ENCODE peak calls at places on chromosomes 7 and 10, in six cellular contexts. T is fibroblast of lung, P is HCT116, V is neural progenitor cell, E is MM.1S, X is H1. B is an unnamed sample.

GRCh38 chr10:125817318-125817946 is 5.6 kb downstream of the UROS start:
- DNase-seq in T (no peak), P (no peak), V (no peak), E (no peak), X (no peak), B (no peak)

GRCh38 chr7:51310131-51310583 is 6.5 kb downstream of the COBL start:
- DNase-seq in T (no peak), P (no peak), V (peak; percentile 30), E (no peak), X (peak; percentile 48), B (no peak)

GRCh38 chr10:6279540-6280267 is 77.0 kb downstream of the PFKFB3 start:
- DNase-seq in T (peak; percentile 75), P (peak; percentile 61), V (peak; percentile 10), E (no peak), X (no peak), B (no peak)

GRCh38 chr7:7122033-7122478 is 60.3 kb upstream of the C1GALT1 start:
- DNase-seq in T (peak; percentile 30), P (no peak), V (no peak), E (no peak), X (no peak), B (no peak)

GRCh38 chr10:26269754-26270153 is 53.2 kb downstream of the GAD2 start:
- DNase-seq in T (peak; percentile 31), P (peak; percentile 42), V (peak; percentile 73), E (peak; percentile 55), X (no peak), B (peak; percentile 71)

GRCh38 chr7:33108591-33108930 is 643 bp downstream of the RP9 start:
- DNase-seq in T (no peak), P (no peak), V (peak; percentile 37), E (peak; percentile 50), X (no peak), B (peak; percentile 41)

GRCh38 chr10:11913184-11913641 is 90.1 kb downstream of the PROSER2 start:
- DNase-seq in T (peak; percentile 18), P (no peak), V (peak; percentile 70), E (no peak), X (no peak), B (no peak)

GRCh38 chr10:97584060-97584797 is at the start of gene HOGA1:
- DNase-seq in T (peak; percentile 72), P (peak; percentile 84), V (peak; percentile 36), E (no peak), X (peak; percentile 65), B (no peak)

GRCh38 chr7:137882261-137882668 is 35.5 kb upstream of the DGKI start:
- DNase-seq in T (peak; percentile 100), P (peak; percentile 85), V (no peak), E (no peak), X (no peak), B (no peak)

GRCh38 chr7:1758417-1758858 is 88.4 kb downstream of the ELFN1 start:
- DNase-seq in T (peak; percentile 37), P (peak; percentile 56), V (peak; percentile 64), E (peak; percentile 38), X (no peak), B (peak; percentile 73)

GRCh38 chr10:30765611-30766010 is 136.1 kb upstream of the LYZL2 start:
- DNase-seq in T (peak; percentile 85), P (no peak), V (no peak), E (no peak), X (no peak), B (no peak)

GRCh38 chr10:6044651-6045599 is 17.2 kb downstream of the IL2RA start:
- DNase-seq in T (no peak), P (no peak), V (no peak), E (no peak), X (peak; percentile 16), B (peak; percentile 40)

GRCh38 chr10:93751832-93752231 is 5.9 kb upstream of the LGI1 start:
- DNase-seq in T (peak; percentile 23), P (peak; percentile 34), V (peak; percentile 70), E (no peak), X (no peak), B (peak; percentile 26)

GRCh38 chr10:84548869-84549268 is 220.5 kb downstream of the CCSER2 start:
- DNase-seq in T (no peak), P (no peak), V (peak; percentile 30), E (no peak), X (peak; percentile 63), B (no peak)

GRCh38 chr7:30027065-30027456 is 559 bp upstream of the FKBP14 start:
- DNase-seq in T (peak; percentile 76), P (no peak), V (no peak), E (peak; percentile 42), X (no peak), B (peak; percentile 61)

GRCh38 chr7:82975811-82976468 is 186.7 kb downstream of the PCLO start:
- DNase-seq in T (no peak), P (no peak), V (no peak), E (no peak), X (no peak), B (no peak)

GRCh38 chr10:103820101-103821062 is 35.0 kb downstream of the SH3PXD2A start:
- DNase-seq in T (peak; percentile 84), P (no peak), V (no peak), E (no peak), X (no peak), B (no peak)

GRCh38 chr10:129309565-129309964 is 157.5 kb upstream of the MGMT start:
- DNase-seq in T (no peak), P (no peak), V (no peak), E (no peak), X (no peak), B (no peak)

GRCh38 chr7:148142660-148143248 is 447.8 kb upstream of the C7orf33 start:
- DNase-seq in T (no peak), P (peak; percentile 21), V (peak; percentile 67), E (peak; percentile 79), X (no peak), B (peak; percentile 27)

GRCh38 chr7:135152447-135152846 is 4.6 kb downstream of the TMEM140 start:
- DNase-seq in T (no peak), P (no peak), V (no peak), E (no peak), X (no peak), B (no peak)

GRCh38 chr10:77287647-77288120 is 349.9 kb downstream of the KCNMA1 start:
- DNase-seq in T (no peak), P (no peak), V (no peak), E (no peak), X (no peak), B (no peak)

GRCh38 chr10:93999401-93999851 is 5.7 kb downstream of the PLCE1 start:
- DNase-seq in T (peak; percentile 93), P (no peak), V (peak; percentile 14), E (no peak), X (no peak), B (no peak)

GRCh38 chr10:117170244-117170643 is 27.0 kb upstream of the KCNK18 start:
- DNase-seq in T (no peak), P (no peak), V (no peak), E (no peak), X (no peak), B (no peak)

GRCh38 chr10:14003517-14003916 is 327.2 kb downstream of the FRMD4A start:
- DNase-seq in T (no peak), P (no peak), V (no peak), E (no peak), X (no peak), B (no peak)

GRCh38 chr7:27346531-27347260 is 104.1 kb downstream of the EVX1 start:
- DNase-seq in T (peak; percentile 82), P (peak; percentile 12), V (no peak), E (no peak), X (no peak), B (no peak)

GRCh38 chr7:44411306-44411705 is 79.2 kb downstream of the NUDCD3 start:
- DNase-seq in T (no peak), P (no peak), V (no peak), E (no peak), X (no peak), B (no peak)

GRCh38 chr7:105638942-105639495 is 57.7 kb upstream of the EFCAB10 start:
- DNase-seq in T (no peak), P (no peak), V (peak; percentile 75), E (no peak), X (peak; percentile 80), B (no peak)

GRCh38 chr10:71176661-71177060 is 35.7 kb upstream of the UNC5B start:
- DNase-seq in T (no peak), P (no peak), V (peak; percentile 35), E (no peak), X (no peak), B (no peak)

GRCh38 chr7:400901-401485 is 111.0 kb downstream of the FOXL3 start:
- DNase-seq in T (no peak), P (no peak), V (no peak), E (no peak), X (no peak), B (no peak)

GRCh38 chr10:115095758-115096157 is 2.6 kb downstream of the ATRNL1 start:
- DNase-seq in T (no peak), P (no peak), V (no peak), E (no peak), X (no peak), B (no peak)
- H3K79me2 ChIP-seq in T (no peaks in the 10 kb centered on the region), P (no peaks in the 10 kb centered on the region), V (no peaks in the 10 kb centered on the region), E (peaks cover 23% of the 10 kb centered on the region), X (peaks cover 13% of the 10 kb centered on the region), B (no peaks in the 10 kb centered on the region)

DNA sequence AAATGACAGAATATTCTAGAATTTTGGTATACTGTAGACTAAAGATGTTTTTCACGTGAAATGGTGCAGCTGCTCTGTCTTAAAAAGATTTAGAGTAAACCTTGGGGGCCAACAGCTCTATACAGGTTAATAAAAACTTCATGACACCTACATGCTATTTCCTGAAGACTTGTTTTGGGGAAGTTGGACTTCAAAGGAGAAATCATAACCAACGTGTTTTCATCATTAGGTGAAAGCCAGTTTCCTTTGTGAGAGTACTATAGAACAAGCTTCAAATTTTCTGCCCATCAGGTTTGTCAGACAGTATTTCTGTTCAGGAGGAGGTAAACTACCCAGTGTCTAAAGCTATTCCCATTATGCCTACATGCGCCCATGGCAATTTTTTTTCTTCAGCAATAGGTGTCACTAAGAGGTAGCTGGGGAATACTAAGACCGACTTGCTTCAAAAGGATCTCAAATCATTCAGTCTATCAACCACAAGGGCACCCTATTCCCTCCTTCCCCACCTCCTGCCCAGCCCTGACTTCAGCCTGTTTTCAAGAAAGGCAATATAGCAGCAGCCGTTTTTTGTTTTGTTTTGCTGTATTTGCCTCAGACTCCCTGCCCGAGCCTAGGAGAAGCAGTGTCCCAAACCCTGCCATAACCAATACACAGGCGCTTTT is 237.3 kb upstream of the SP8 start:
- DNase-seq in T (no peak), P (no peak), V (peak; percentile 18), E (no peak), X (no peak), B (no peak)
- TF ChIP-seq CTCF in T (no peak), P (no peak), V (no peak), E (no peak), X (no peak), B (no peak)

GRCh38 chr7:121519548-121520521 is 123.7 kb upstream of the FAM3C start:
- DNase-seq in T (no peak), P (no peak), V (no peak), E (no peak), X (no peak), B (no peak)
- H2AFZ ChIP-seq in T (no peak overlapping the region), P (no peak overlapping the region), V (peak overlapping the region; percentile 77), E (no peak overlapping the region), X (peak overlapping the region; percentile 79), B (no peak overlapping the region)

DNA sequence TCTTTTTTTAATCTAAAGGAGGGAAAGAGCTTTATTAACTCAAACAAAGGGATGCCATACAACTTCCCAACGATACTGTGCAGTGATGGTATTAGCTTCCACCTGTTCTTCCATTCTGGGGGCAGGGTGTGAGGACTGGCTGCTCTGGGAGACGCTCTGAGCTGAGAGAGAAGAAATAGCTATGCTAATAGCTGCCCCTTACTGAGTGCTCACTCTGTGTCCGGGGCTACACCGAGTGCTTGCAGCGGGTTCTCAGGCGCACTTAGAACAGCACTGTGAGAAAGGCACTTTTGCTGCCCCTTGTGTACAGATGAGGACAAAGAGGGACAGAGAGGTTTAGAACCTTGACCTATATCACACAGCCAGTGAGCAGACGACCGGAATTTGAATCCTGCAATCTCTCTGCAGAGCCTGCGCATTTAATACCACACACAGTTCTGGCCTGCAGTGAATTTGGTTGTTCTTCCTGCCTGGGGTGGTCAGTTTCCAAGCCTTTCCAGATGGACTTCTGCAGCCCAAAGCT is 142.2 kb downstream of the PLPP4 start:
- DNase-seq in T (no peak), P (no peak), V (no peak), E (no peak), X (no peak), B (no peak)
- H3K79me2 ChIP-seq in T (no peaks in the 10 kb centered on the region), P (no peaks in the 10 kb centered on the region), V (no peaks in the 10 kb centered on the region), E (no peaks in the 10 kb centered on the region), X (no peaks in the 10 kb centered on the region), B (no peaks in the 10 kb centered on the region)